ENCODE peak calls at places on chromosomes 12 and 14, in nine cellular contexts. F is MM.1S; K is body of pancreas; J is esophagus squamous epithelium; X is psoas muscle; R is thyroid gland; E is astrocyte; P is mesenchymal stem cell; V is CD4-positive, alpha-beta memory T cell. C is an unnamed sample.
A peak's percentile ranks its signal among the peaks of the same experiment; 100 is the strongest.

GRCh38 chr14:87131879-87132278 is 861.1 kb downstream of the GALC start:
- DNase-seq in R (no peak), V (no peak), P (peak; percentile 69), J (no peak), F (no peak), K (no peak), X (no peak), E (peak; percentile 88), C (no peak)

GRCh38 chr12:105357162-105357691 is 26.7 kb downstream of the C12orf75 start:
- DNase-seq in K (no peak), P (peak; percentile 15), J (no peak), R (no peak), X (no peak), V (no peak), F (peak; percentile 87), E (peak; percentile 77), C (no peak)

GRCh38 chr14:22908601-22909000 is 10.3 kb downstream of the RBM23 start:
- DNase-seq in E (no peak), V (no peak), P (peak; percentile 52), X (no peak), F (no peak), K (no peak), R (no peak), J (no peak), C (no peak)

GRCh38 chr12:56299308-56299852 is 750 bp downstream of the CS start:
- DNase-seq in J (no peak), K (peak; percentile 38), F (peak; percentile 52), X (no peak), R (no peak), P (no peak), V (peak; percentile 45), E (peak; percentile 5), C (no peak)

GRCh38 chr12:102438047-102438822 is 42.1 kb downstream of the IGF1 start:
- DNase-seq in P (peak; percentile 24), X (no peak), V (no peak), E (peak; percentile 84), R (no peak), J (no peak), K (no peak), F (no peak), C (no peak)

GRCh38 chr12:69655616-69656336 is 43.3 kb downstream of the BEST3 start:
- DNase-seq in E (peak; percentile 93), K (peak; percentile 15), F (no peak), X (no peak), P (peak; percentile 81), V (no peak), J (no peak), R (no peak), C (no peak)

GRCh38 chr12:52693261-52693660 is 10.1 kb downstream of the KRT77 start:
- DNase-seq in X (no peak), V (no peak), J (no peak), K (no peak), P (no peak), R (no peak), F (no peak), E (no peak), C (no peak)

GRCh38 chr14:68633131-68633991 is 159.5 kb downstream of the ZFP36L1 start:
- DNase-seq in F (no peak), K (no peak), V (no peak), P (no peak), R (peak; percentile 50), E (no peak), J (no peak), X (no peak), C (no peak)

GRCh38 chr12:32248594-32249140 is 142.0 kb downstream of the BICD1 start:
- DNase-seq in R (no peak), F (no peak), K (no peak), X (no peak), J (no peak), V (no peak), E (no peak), P (peak; percentile 46), C (no peak)

GRCh38 chr14:101518611-101519048 is 42.7 kb upstream of the DIO3 start:
- DNase-seq in X (peak; percentile 86), R (peak; percentile 35), K (peak; percentile 78), F (no peak), P (no peak), V (no peak), E (no peak), J (no peak), C (no peak)

GRCh38 chr14:33534636-33535035 is 416.2 kb downstream of the EGLN3 start:
- DNase-seq in R (no peak), V (no peak), K (no peak), P (peak; percentile 90), E (peak; percentile 30), X (no peak), F (no peak), J (no peak), C (no peak)

GRCh38 chr12:82866227-82866803 is 179.6 kb downstream of the TMTC2 start:
- DNase-seq in X (no peak), K (no peak), P (no peak), F (no peak), E (no peak), J (no peak), V (no peak), R (no peak), C (no peak)

GRCh38 chr12:121451931-121452330 is 52.0 kb downstream of the RNF34 start:
- DNase-seq in J (no peak), F (no peak), V (no peak), P (peak; percentile 20), E (no peak), K (no peak), X (no peak), R (no peak), C (no peak)

GRCh38 chr14:74704656-74705055 is 8.2 kb downstream of the AREL1 start:
- DNase-seq in E (no peak), F (no peak), K (no peak), P (no peak), R (no peak), X (no peak), V (no peak), J (no peak), C (no peak)

GRCh38 chr12:76942276-76942675 is 63.5 kb upstream of the CSRP2 start:
- DNase-seq in P (peak; percentile 43), E (peak; percentile 64), V (no peak), F (no peak), J (no peak), K (no peak), R (no peak), X (no peak), C (no peak)

GRCh38 chr12:5438671-5439200 is 6.8 kb downstream of the NTF3 start:
- DNase-seq in J (no peak), F (no peak), V (no peak), P (no peak), E (peak; percentile 68), R (no peak), X (no peak), K (no peak), C (no peak)

GRCh38 chr14:90903101-90903500 is 86.9 kb upstream of the TTC7B start:
- DNase-seq in J (no peak), E (peak; percentile 18), K (peak; percentile 63), V (peak; percentile 62), F (peak; percentile 49), R (peak; percentile 68), P (peak; percentile 65), X (no peak), C (peak; percentile 37)

GRCh38 chr12:119835068-119835467 is 42.1 kb downstream of the CIT start:
- DNase-seq in J (no peak), E (no peak), P (peak; percentile 9), F (no peak), K (no peak), X (no peak), R (no peak), V (no peak), C (peak; percentile 69)

GRCh38 chr14:35401422-35401729 is 3.2 kb downstream of the NFKBIA start:
- DNase-seq in J (no peak), K (no peak), F (no peak), E (no peak), X (no peak), V (no peak), R (no peak), P (no peak), C (no peak)
- H3K27ac ChIP-seq in J (peak overlapping the region; percentile 100), K (peak overlapping the region; percentile 100), F (no peak overlapping the region), E (no peak overlapping the region), X (peak overlapping the region; percentile 100), V (peak overlapping the region; percentile 100), R (peak overlapping the region; percentile 100), P (no peak overlapping the region), C (no peak overlapping the region)

GRCh38 chr12:57887631-57888406 is 41.3 kb upstream of the CTDSP2 start:
- DNase-seq in F (no peak), K (no peak), R (peak; percentile 14), P (no peak), V (no peak), E (peak; percentile 66), J (no peak), X (no peak), C (peak; percentile 31)
- H3K4me3 ChIP-seq in F (no peak overlapping the region), K (no peak overlapping the region), R (no peak overlapping the region), P (no peak overlapping the region), V (no peak overlapping the region), E (no peak overlapping the region), J (peak overlapping the region; percentile 37), X (peak overlapping the region; percentile 19), C (no peak overlapping the region)

GRCh38 chr12:115849262-115849943 is 428.1 kb downstream of the MED13L start:
- DNase-seq in V (no peak), X (no peak), J (no peak), K (no peak), P (no peak), F (no peak), R (no peak), E (no peak), C (no peak)

GRCh38 chr12:115847398-115847797 is 430.1 kb downstream of the MED13L start:
- DNase-seq in P (no peak), K (no peak), F (no peak), E (no peak), R (no peak), J (no peak), V (no peak), X (no peak), C (no peak)

GRCh38 chr12:115850924-115851323 is 426.6 kb downstream of the MED13L start:
- DNase-seq in X (no peak), P (no peak), E (no peak), R (no peak), F (no peak), J (no peak), K (no peak), V (no peak), C (no peak)

GRCh38 chr12:115857160-115857920 is 420.2 kb downstream of the MED13L start:
- DNase-seq in J (no peak), P (no peak), R (no peak), E (no peak), V (no peak), K (no peak), X (no peak), F (no peak), C (no peak)

GRCh38 chr12:115852054-115852453 is 425.4 kb downstream of the MED13L start:
- DNase-seq in X (no peak), J (no peak), V (no peak), F (no peak), E (no peak), R (no peak), P (no peak), K (no peak), C (no peak)
- H3K27ac ChIP-seq in X (no peak overlapping the region), J (no peak overlapping the region), V (no peak overlapping the region), F (no peak overlapping the region), E (no peak overlapping the region), R (no peak overlapping the region), P (no peak overlapping the region), K (no peak overlapping the region), C (no peak overlapping the region)

DNA sequence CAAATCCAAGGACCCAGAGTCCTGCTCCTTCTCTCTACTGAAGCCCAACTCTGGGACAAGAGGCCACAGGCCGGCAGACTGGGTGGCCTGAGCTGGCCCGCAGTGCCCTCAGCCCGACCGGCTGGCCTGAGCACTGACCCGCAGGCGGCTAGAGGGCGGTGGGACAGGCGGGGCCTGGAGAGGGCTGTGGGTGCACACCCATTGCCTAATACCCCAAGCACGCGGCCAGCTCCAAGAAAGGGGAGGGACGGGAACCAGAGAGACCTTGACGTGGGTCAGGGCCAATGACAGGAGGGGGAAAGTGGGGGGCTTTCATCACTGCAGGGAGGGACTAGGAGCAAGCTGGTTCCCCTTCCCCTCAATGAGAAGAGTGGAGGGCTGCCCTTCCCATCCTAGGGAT is 2.0 kb upstream of the WNT10B start:
- DNase-seq in X (peak; percentile 90), J (no peak), F (no peak), R (no peak), K (no peak), P (no peak), E (no peak), V (no peak), C (no peak)
- H3K4me3 ChIP-seq in X (no peak overlapping the region), J (no peak overlapping the region), F (no peak overlapping the region), R (no peak overlapping the region), K (no peak overlapping the region), P (no peak overlapping the region), E (no peak overlapping the region), V (no peak overlapping the region), C (no peak overlapping the region)